ENCODE peak calls at places on chromosome 15, in six cellular contexts. One of them, this sample, is unnamed.

GRCh38 chr15:91887921-91888373 is 34.4 kb downstream of the SLCO3A1 start:
- DNase-seq in hypothalamus: peak
- DNase-seq in SW480: no peak
- DNase-seq in amniotic stem cell: no peak
- DNase-seq in WTC11: no peak
- DNase-seq in left lung: no peak
- DNase-seq in this sample: no peak

GRCh38 chr15:87135109-87135508 is 1055.4 kb downstream of the AGBL1 start:
- DNase-seq in SW480: no peak
- DNase-seq in hypothalamus: no peak
- DNase-seq in amniotic stem cell: no peak
- DNase-seq in left lung: no peak
- DNase-seq in WTC11: no peak
- DNase-seq in this sample: no peak

GRCh38 chr15:66019826-66020398 is 150.6 kb downstream of the RAB11A start:
- DNase-seq in amniotic stem cell: no peak
- DNase-seq in left lung: no peak
- DNase-seq in hypothalamus: no peak
- DNase-seq in SW480: no peak
- DNase-seq in WTC11: no peak
- DNase-seq in this sample: no peak

GRCh38 chr15:92009162-92009561 is 155.7 kb downstream of the SLCO3A1 start:
- DNase-seq in left lung: no peak
- DNase-seq in SW480: no peak
- DNase-seq in hypothalamus: no peak
- DNase-seq in WTC11: no peak
- DNase-seq in amniotic stem cell: no peak
- DNase-seq in this sample: no peak

GRCh38 chr15:99315636-99316035 is 64.4 kb downstream of the LRRC28 start:
- DNase-seq in WTC11: no peak
- DNase-seq in left lung: no peak
- DNase-seq in amniotic stem cell: no peak
- DNase-seq in hypothalamus: no peak
- DNase-seq in SW480: no peak
- DNase-seq in this sample: no peak

GRCh38 chr15:50145451-50145872 is 26.4 kb upstream of the ATP8B4 start:
- DNase-seq in hypothalamus: no peak
- DNase-seq in left lung: no peak
- DNase-seq in amniotic stem cell: peak
- DNase-seq in SW480: peak
- DNase-seq in WTC11: no peak
- DNase-seq in this sample: no peak

GRCh38 chr15:64507293-64507802 is 47.0 kb downstream of the ZNF609 start:
- DNase-seq in SW480: no peak
- DNase-seq in hypothalamus: peak
- DNase-seq in WTC11: no peak
- DNase-seq in amniotic stem cell: no peak
- DNase-seq in left lung: no peak
- DNase-seq in this sample: peak

GRCh38 chr15:64938192-64938591 is 26.5 kb downstream of the ANKDD1A start:
- DNase-seq in WTC11: no peak
- DNase-seq in amniotic stem cell: no peak
- DNase-seq in SW480: peak
- DNase-seq in left lung: no peak
- DNase-seq in hypothalamus: no peak
- DNase-seq in this sample: no peak

GRCh38 chr15:61051570-61052031 is 177.5 kb downstream of the RORA start:
- DNase-seq in WTC11: peak
- DNase-seq in hypothalamus: peak
- DNase-seq in SW480: peak
- DNase-seq in left lung: no peak
- DNase-seq in amniotic stem cell: peak
- DNase-seq in this sample: peak

GRCh38 chr15:67207555-67208182 is 46.8 kb downstream of the AAGAB start:
- DNase-seq in left lung: no peak
- DNase-seq in amniotic stem cell: no peak
- DNase-seq in SW480: no peak
- DNase-seq in WTC11: no peak
- DNase-seq in hypothalamus: no peak
- DNase-seq in this sample: no peak

GRCh38 chr15:31080618-31081017 is 20.9 kb downstream of the TRPM1 start:
- DNase-seq in hypothalamus: no peak
- DNase-seq in WTC11: peak
- DNase-seq in left lung: peak
- DNase-seq in SW480: no peak
- DNase-seq in amniotic stem cell: no peak
- DNase-seq in this sample: peak

GRCh38 chr15:69074843-69075224 is 60.3 kb downstream of the NOX5 start:
- DNase-seq in amniotic stem cell: no peak
- DNase-seq in SW480: peak
- DNase-seq in left lung: no peak
- DNase-seq in WTC11: no peak
- DNase-seq in hypothalamus: no peak
- DNase-seq in this sample: no peak

GRCh38 chr15:65796610-65797012 is 4.5 kb upstream of the DENND4A start:
- DNase-seq in left lung: no peak
- DNase-seq in WTC11: no peak
- DNase-seq in amniotic stem cell: peak
- DNase-seq in hypothalamus: no peak
- DNase-seq in SW480: peak
- DNase-seq in this sample: no peak

GRCh38 chr15:31365655-31366127 is 39.1 kb downstream of the KLF13 start:
- DNase-seq in left lung: peak
- DNase-seq in SW480: no peak
- DNase-seq in hypothalamus: peak
- DNase-seq in amniotic stem cell: peak
- DNase-seq in WTC11: peak
- DNase-seq in this sample: peak

GRCh38 chr15:32981536-32981935 is 213.0 kb downstream of the FMN1 start:
- DNase-seq in left lung: no peak
- DNase-seq in amniotic stem cell: no peak
- DNase-seq in hypothalamus: no peak
- DNase-seq in SW480: no peak
- DNase-seq in WTC11: no peak
- DNase-seq in this sample: no peak

GRCh38 chr15:41262571-41262970 is 31.5 kb downstream of the CHP1 start:
- DNase-seq in left lung: no peak
- DNase-seq in WTC11: no peak
- DNase-seq in SW480: no peak
- DNase-seq in hypothalamus: no peak
- DNase-seq in amniotic stem cell: no peak
- DNase-seq in this sample: no peak

GRCh38 chr15:53716909-53717878 is 42.3 kb downstream of the WDR72 start:
- DNase-seq in SW480: peak
- DNase-seq in amniotic stem cell: no peak
- DNase-seq in left lung: no peak
- DNase-seq in hypothalamus: no peak
- DNase-seq in WTC11: no peak
- DNase-seq in this sample: no peak

GRCh38 chr15:42419369-42419768 is 60.1 kb downstream of the CAPN3 start:
- DNase-seq in WTC11: no peak
- DNase-seq in left lung: no peak
- DNase-seq in amniotic stem cell: no peak
- DNase-seq in hypothalamus: no peak
- DNase-seq in SW480: no peak
- DNase-seq in this sample: no peak

GRCh38 chr15:35663956-35664355 is 118.0 kb upstream of the DPH6 start:
- DNase-seq in hypothalamus: no peak
- DNase-seq in WTC11: no peak
- DNase-seq in amniotic stem cell: no peak
- DNase-seq in left lung: no peak
- DNase-seq in SW480: no peak
- DNase-seq in this sample: no peak

GRCh38 chr15:88663216-88663615 is 24.4 kb downstream of the ISG20 start:
- DNase-seq in SW480: no peak
- DNase-seq in left lung: no peak
- DNase-seq in amniotic stem cell: no peak
- DNase-seq in hypothalamus: no peak
- DNase-seq in WTC11: no peak
- DNase-seq in this sample: no peak

GRCh38 chr15:39056357-39056756 is 491.7 kb upstream of the RASGRP1 start:
- DNase-seq in SW480: no peak
- DNase-seq in hypothalamus: no peak
- DNase-seq in WTC11: no peak
- DNase-seq in left lung: no peak
- DNase-seq in amniotic stem cell: no peak
- DNase-seq in this sample: no peak

GRCh38 chr15:31975446-31976229 is 54.7 kb upstream of the CHRNA7 start:
- DNase-seq in amniotic stem cell: no peak
- DNase-seq in SW480: no peak
- DNase-seq in hypothalamus: peak
- DNase-seq in left lung: no peak
- DNase-seq in WTC11: peak
- DNase-seq in this sample: no peak

GRCh38 chr15:28107111-28107893 is 8.2 kb upstream of the OCA2 start:
- DNase-seq in left lung: no peak
- DNase-seq in WTC11: peak
- DNase-seq in hypothalamus: no peak
- DNase-seq in amniotic stem cell: no peak
- DNase-seq in SW480: no peak
- DNase-seq in this sample: no peak

This sample was measured in left cardiac atrium.